ENCODE peak calls at places on chromosome 15, in five cellular contexts. J is spleen, F is transverse colon, Q is sigmoid colon, Z is heart left ventricle. O is an unnamed sample.

GRCh38 chr15:35112346-35112745 is 27.3 kb upstream of the NANOGP8 start:
- DNase-seq in F (no peak), Z (no peak), Q (no peak), J (no peak), O (no peak)

GRCh38 chr15:89114974-89115373 is 26.7 kb downstream of the ABHD2 start:
- DNase-seq in Z (no peak), F (no peak), J (no peak), Q (no peak), O (no peak)

GRCh38 chr15:34709866-34710265 is 44.9 kb downstream of the GJD2 start:
- DNase-seq in J (no peak), Z (no peak), Q (no peak), F (no peak), O (no peak)

GRCh38 chr15:25670025-25670554 is 193.0 kb downstream of the ATP10A start:
- DNase-seq in Q (peak), Z (peak), F (peak), J (no peak), O (peak)

GRCh38 chr15:90059208-90059985 is 42.9 kb downstream of the IDH2 start:
- DNase-seq in Z (peak), J (peak), Q (peak), F (peak), O (no peak)

GRCh38 chr15:24318981-24319380 is 356.6 kb upstream of the NPAP1 start:
- DNase-seq in J (no peak), Q (no peak), F (no peak), Z (no peak), O (no peak)

GRCh38 chr15:42319206-42319605 is 40.1 kb upstream of the CAPN3 start:
- DNase-seq in Q (no peak), Z (no peak), F (no peak), J (no peak), O (no peak)

GRCh38 chr15:71752085-71752484 is 58.3 kb upstream of the NR2E3 start:
- DNase-seq in Q (no peak), Z (no peak), F (no peak), J (no peak), O (no peak)

GRCh38 chr15:65856821-65857455 is 12.4 kb upstream of the RAB11A start:
- DNase-seq in Q (peak), Z (peak), F (peak), J (peak), O (peak)

GRCh38 chr15:71784719-71785118 is 25.6 kb upstream of the NR2E3 start:
- DNase-seq in J (no peak), Z (no peak), F (no peak), Q (no peak), O (no peak)

GRCh38 chr15:25287823-25288222 is 151.0 kb downstream of the UBE3A start:
- DNase-seq in Z (no peak), J (no peak), F (no peak), Q (no peak), O (no peak)

GRCh38 chr15:41821831-41822230 is 6.1 kb upstream of the JMJD7 start:
- DNase-seq in J (no peak), Z (no peak), Q (no peak), F (no peak), O (no peak)

GRCh38 chr15:91950631-91951384 is 97.3 kb downstream of the SLCO3A1 start:
- DNase-seq in J (no peak), Q (no peak), Z (no peak), F (no peak), O (no peak)

GRCh38 chr15:87034886-87035285 is 955.2 kb downstream of the AGBL1 start:
- DNase-seq in J (no peak), F (no peak), Z (no peak), Q (no peak), O (no peak)

GRCh38 chr15:83446904-83447708 is at the start of gene SH3GL3:
- DNase-seq in Z (peak), J (peak), F (peak), Q (peak), O (peak)

GRCh38 chr15:78105541-78106241 is 13.3 kb downstream of the SH2D7 start:
- DNase-seq in F (peak), Q (peak), J (peak), Z (no peak), O (no peak)

DNA sequence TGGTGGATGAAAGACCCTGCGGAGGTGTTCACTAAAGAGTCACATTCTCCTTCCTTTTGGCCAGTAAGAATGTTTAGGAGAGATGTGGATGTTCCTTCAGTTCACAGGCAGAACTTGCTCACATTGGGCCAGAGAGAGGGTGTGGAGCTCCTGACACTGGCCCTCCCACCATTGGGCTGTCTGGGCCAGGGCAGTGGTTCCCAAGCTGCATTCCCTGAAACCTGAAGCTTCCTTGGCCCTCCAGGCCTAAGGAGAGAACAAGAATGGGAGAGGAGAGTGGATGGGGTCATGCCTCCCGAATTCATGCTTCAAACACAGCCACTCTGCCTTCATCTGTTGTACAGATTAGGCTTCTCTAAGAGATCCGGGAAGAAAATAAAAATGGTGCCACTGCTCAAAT is 257.4 kb downstream of the RORA start:
- DNase-seq in Q (no peak), J (no peak), F (no peak), Z (no peak), O (no peak)
- TF ChIP-seq POLR2A in Q (no peak), J (no peak), F (no peak), Z (no peak), O (no peak)

GRCh38 chr15:52936489-52936888 is 146.4 kb upstream of the ONECUT1 start:
- DNase-seq in Z (no peak), J (no peak), Q (no peak), F (no peak), O (no peak)
- TF ChIP-seq POLR2A in Z (no peak), J (no peak), Q (no peak), F (no peak), O (no peak)

GRCh38 chr15:45197512-45197911 is 9.7 kb upstream of the SHF start:
- DNase-seq in Q (no peak), F (no peak), J (no peak), Z (no peak), O (no peak)

GRCh38 chr15:45199136-45199810 is 11.5 kb upstream of the SHF start:
- DNase-seq in F (peak), Z (no peak), J (no peak), Q (no peak), O (no peak)

GRCh38 chr15:45200799-45201556 is 13.2 kb upstream of the SHF start:
- DNase-seq in Z (peak), J (peak), F (peak), Q (peak), O (peak)

GRCh38 chr15:45200001-45200798 is 12.4 kb upstream of the SHF start:
- DNase-seq in J (peak), F (peak), Z (peak), Q (peak), O (peak)

GRCh38 chr15:45198337-45199135 is 10.8 kb upstream of the SHF start:
- DNase-seq in Q (peak), J (peak), Z (peak), F (peak), O (peak)
- TF ChIP-seq POLR2A in Q (peak), J (peak), Z (peak), F (peak), O (peak)

DNA sequence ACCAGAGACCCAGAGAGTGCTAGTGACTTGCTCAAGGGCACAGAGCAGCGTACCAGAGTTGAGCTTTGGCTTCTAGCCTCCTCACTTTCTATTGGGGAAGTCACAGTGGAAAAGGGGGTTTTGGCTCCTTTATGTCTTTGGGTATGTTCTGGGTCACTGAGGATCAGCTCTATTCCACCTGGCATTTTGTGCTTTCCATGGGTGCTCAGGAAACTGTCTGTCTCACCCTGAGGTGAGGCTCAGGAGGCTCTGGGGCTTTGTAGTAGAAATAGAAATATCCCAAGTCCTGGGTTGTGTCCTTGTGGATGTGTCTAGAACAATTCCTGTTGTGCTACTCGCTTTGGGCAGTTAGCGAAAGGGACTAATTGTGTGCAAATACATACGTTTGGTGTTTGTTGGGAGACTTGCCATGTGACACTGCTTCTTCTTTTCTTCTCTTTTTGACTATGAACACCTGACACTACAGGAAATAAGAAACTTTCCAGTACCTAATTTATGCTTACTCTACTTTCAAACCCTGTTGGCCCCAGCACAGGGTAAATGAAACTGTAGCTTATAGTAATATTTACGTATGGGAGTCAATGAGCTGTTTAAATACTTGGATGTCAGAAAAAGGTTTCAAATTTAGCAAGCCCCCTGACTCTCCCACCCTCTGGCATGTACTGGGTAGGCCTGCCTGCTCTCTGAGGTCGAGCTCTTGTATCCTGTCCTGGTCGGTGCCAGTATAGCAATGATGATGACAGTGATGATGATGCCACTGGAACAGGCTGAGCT is 35.6 kb downstream of the SMAD3 start:
- DNase-seq in Z (no peak), F (no peak), Q (no peak), J (peak), O (no peak)
- TF ChIP-seq POLR2A in Z (no peak), F (no peak), Q (no peak), J (no peak), O (no peak)

DNA sequence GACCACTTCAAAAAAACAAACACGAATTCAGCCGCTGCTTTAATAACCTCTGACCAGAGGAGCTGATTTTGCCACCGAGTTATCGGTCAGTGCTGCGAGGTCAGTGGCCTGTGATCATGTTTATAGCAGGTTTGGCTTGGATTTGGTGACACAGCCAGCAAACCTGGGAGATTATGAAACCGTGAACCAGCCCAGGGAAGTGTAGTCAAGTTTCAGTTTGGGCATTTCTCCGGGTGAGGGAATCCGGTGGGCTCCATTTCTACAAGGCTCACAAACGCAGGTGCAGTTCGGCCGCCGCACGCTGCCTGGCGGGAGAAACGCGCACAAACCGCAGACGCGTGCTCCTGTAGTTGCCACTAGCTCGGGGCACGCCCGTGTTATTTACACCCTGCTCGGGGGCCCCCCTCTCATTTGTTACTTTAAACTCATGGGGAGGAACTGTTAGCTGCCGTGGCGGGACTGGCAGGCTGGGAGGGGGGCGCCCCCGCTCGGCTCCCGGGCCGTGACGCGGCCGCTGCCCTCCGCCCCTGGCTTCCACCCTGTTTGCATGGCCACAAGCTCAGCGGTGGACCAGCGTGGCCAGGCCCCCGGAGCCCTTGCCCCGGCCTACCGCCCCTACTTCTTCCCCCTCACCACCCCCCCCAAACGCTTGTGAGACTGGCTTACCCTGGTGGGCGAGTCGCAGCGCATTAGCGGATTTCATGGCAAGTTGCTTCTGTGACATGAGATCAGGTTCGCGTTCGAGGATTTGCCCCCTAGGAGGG is 13.6 kb upstream of the ONECUT1 start:
- DNase-seq in J (no peak), Q (no peak), F (no peak), Z (no peak), O (no peak)
- TF ChIP-seq POLR2A in J (no peak), Q (no peak), F (no peak), Z (no peak), O (no peak)

GRCh38 chr15:68982976-68983550 is 31.4 kb upstream of the NOX5 start:
- DNase-seq in Q (no peak), F (no peak), J (no peak), Z (no peak), O (no peak)

GRCh38 chr15:68983821-68984517 is 30.5 kb upstream of the NOX5 start:
- DNase-seq in Z (no peak), J (no peak), F (no peak), Q (no peak), O (no peak)

GRCh38 chr15:68986292-68986691 is 28.2 kb upstream of the NOX5 start:
- DNase-seq in F (no peak), J (no peak), Z (no peak), Q (no peak), O (no peak)

GRCh38 chr15:68985361-68985891 is 29.1 kb upstream of the NOX5 start:
- DNase-seq in J (no peak), F (no peak), Q (no peak), Z (no peak), O (no peak)

GRCh38 chr15:68984589-68984988 is 29.9 kb upstream of the NOX5 start:
- DNase-seq in F (no peak), Q (no peak), Z (no peak), J (no peak), O (no peak)
- TF ChIP-seq POLR2A in F (no peak), Q (no peak), Z (no peak), J (no peak), O (no peak)

GRCh38 chr15:64386291-64386690 is 1.3 kb upstream of the TRIP4 start:
- DNase-seq in Z (no peak), J (no peak), F (no peak), Q (peak), O (no peak)

GRCh38 chr15:64383760-64384159 is 2.5 kb upstream of the PCLAF start:
- DNase-seq in F (no peak), Z (no peak), Q (no peak), J (no peak), O (no peak)

GRCh38 chr15:64379216-64379960 is 1.9 kb downstream of the PCLAF start:
- DNase-seq in Z (no peak), J (no peak), F (no peak), Q (peak), O (no peak)

GRCh38 chr15:64381000-64381751 is at the start of gene PCLAF:
- DNase-seq in Q (peak), J (peak), F (peak), Z (peak), O (peak)
- TF ChIP-seq POLR2A in Q (no peak), J (no peak), F (no peak), Z (no peak), O (no peak)

GRCh38 chr15:40593130-40593529 is 919 bp upstream of the KNL1 start:
- DNase-seq in F (no peak), Z (no peak), J (no peak), Q (no peak), O (no peak)

GRCh38 chr15:40595773-40596172 is 1.7 kb downstream of the KNL1 start:
- DNase-seq in Z (no peak), Q (no peak), J (no peak), F (no peak), O (no peak)

GRCh38 chr15:40595219-40595618 is 1.2 kb downstream of the KNL1 start:
- DNase-seq in Q (no peak), J (no peak), F (no peak), Z (no peak), O (no peak)

GRCh38 chr15:40594429-40594836 is 384 bp downstream of the KNL1 start:
- DNase-seq in Z (peak), Q (peak), F (peak), J (peak), O (peak)

GRCh38 chr15:40593588-40594428 is at the start of gene KNL1:
- DNase-seq in J (peak), Q (peak), F (peak), Z (peak), O (peak)
- TF ChIP-seq POLR2A in J (no peak), Q (no peak), F (no peak), Z (no peak), O (no peak)

DNA sequence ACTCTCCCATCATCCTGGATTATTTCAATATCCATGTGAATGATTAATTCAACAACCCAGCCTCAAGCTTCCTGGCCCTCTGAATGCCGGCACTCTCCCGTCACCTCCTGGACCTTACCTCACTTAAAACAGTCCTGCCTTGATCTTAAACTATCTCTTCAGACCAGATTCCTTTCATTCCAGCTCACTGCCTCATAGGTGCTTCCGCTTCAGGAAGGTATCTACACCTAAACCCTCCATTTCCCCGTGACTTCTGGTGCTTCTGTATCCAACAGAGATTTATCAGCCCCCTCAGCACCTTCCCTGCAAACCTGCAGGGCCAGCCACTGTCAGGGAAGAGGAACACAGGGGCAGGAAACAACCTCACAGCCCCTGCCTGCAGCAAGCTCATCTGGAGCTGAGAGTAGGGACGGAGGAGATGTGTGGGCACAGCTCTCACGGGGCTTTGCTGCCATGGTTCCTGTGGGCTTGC is 98.9 kb upstream of the TJP1 start:
- DNase-seq in Z (no peak), F (no peak), J (no peak), Q (no peak), O (no peak)
- TF ChIP-seq POLR2A in Z (no peak), F (no peak), J (no peak), Q (no peak), O (no peak)

DNA sequence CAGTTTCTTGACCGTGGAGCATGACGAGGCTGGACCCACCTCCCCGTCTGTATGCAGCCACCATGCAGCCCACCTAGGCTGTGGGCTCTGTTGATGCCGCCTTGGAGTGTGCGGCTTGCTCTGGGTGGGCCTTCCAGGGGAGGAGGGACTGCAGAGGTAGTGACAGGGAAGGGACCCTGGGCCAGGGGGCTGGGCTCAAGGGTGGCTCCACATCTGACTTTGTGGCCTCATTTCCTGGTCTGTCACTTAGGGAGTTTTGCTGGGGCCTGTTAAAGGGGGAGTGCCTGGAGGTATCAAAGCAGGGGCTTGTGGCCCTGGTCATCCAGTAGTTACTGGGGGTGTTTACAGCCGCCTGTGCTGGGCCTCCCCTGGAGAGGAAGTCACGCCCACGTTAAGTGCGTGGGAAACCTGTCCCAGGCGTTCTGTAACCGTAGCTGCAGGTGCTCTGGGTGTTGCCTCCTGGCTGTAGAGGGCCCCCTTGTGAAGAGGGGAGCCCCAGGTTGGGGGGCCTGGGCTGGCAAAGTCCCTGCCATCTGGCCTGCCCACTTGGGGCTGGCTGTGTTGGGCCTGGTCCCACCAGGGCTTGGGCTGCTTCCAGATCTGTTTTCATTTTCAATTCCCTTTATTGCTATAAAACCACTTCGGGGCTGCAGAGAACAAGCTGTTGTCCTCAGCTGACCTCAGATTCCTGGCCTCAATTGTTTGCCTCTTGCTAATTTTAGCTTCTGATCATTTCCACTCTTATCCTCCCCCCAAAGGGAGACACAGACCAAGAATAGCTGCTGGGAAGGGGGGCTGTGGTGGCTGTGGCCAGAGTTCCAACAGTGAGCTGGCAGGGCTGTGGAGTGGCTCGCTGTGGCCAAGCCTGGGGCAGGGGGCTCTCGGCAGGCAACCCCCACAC is 26.5 kb downstream of the KLF13 start:
- DNase-seq in F (peak), Q (peak), J (peak), Z (peak), O (peak)
- TF ChIP-seq POLR2A in F (no peak), Q (no peak), J (peak), Z (no peak), O (no peak)

O was measured in uterus.